ENCODE peak calls at places on chromosomes 4 and X, in nine cellular contexts. R, C, N, H, U, E, L, O and Y are unnamed samples. For H3K4me1, the result is how much of the 10 kb centered on the place peaks cover.

GRCh38 chr4:139734875-139735380 is 69.3 kb downstream of the MGST2 start:
- DNase-seq in U (peak), H (peak), N (peak), R (peak), C (peak), O (peak), L (peak), E (peak), Y (peak)

GRCh38 chr4:77854431-77855111 is 8.1 kb upstream of the MRPL1 start:
- DNase-seq in N (no peak), L (no peak), E (no peak), C (no peak), R (no peak), H (peak), O (no peak), U (peak), Y (peak)

GRCh38 chr4:83906561-83906960 is 370.7 kb downstream of the GPAT3 start:
- DNase-seq in O (no peak), R (no peak), E (no peak), C (no peak), N (no peak), H (no peak), U (no peak), L (no peak), Y (no peak)

GRCh38 chrX:110182865-110183264 is 135.0 kb downstream of the AMMECR1 start:
- DNase-seq in E (no peak), R (no peak), C (no peak), N (no peak), L (no peak), U (no peak), O (peak), H (no peak), Y (no peak)

GRCh38 chr4:74117024-74117534 is 18.1 kb upstream of the CXCL2 start:
- DNase-seq in R (peak), C (peak), O (peak), L (peak), H (no peak), E (peak), N (no peak), U (no peak), Y (peak)

GRCh38 chr4:116829187-116829586 is 256.2 kb downstream of the TRAM1L1 start:
- DNase-seq in E (no peak), N (peak), R (no peak), C (no peak), H (no peak), O (no peak), U (no peak), L (no peak), Y (no peak)

GRCh38 chr4:57607616-57608150 is 497.5 kb upstream of the IGFBP7 start:
- DNase-seq in H (no peak), E (no peak), N (no peak), O (no peak), C (no peak), R (no peak), U (no peak), L (no peak), Y (no peak)

GRCh38 chrX:69551421-69552009 is 47.4 kb downstream of the NALF2 start:
- DNase-seq in H (no peak), N (no peak), L (no peak), E (no peak), R (no peak), U (no peak), O (no peak), C (no peak), Y (no peak)

GRCh38 chrX:10833299-10834169 is 213.1 kb upstream of the MID1 start:
- DNase-seq in H (no peak), N (peak), U (no peak), O (peak), R (no peak), L (peak), E (no peak), C (peak), Y (peak)

GRCh38 chrX:154300815-154301214 is 5.2 kb downstream of the TKTL1 start:
- DNase-seq in N (no peak), L (no peak), O (no peak), H (no peak), E (no peak), U (no peak), C (peak), R (no peak), Y (no peak)

GRCh38 chr4:162116085-162116784 is 47.6 kb downstream of the FSTL5 start:
- DNase-seq in C (no peak), H (no peak), N (no peak), R (no peak), E (no peak), O (no peak), L (no peak), U (no peak), Y (no peak)

GRCh38 chr4:13657016-13657415 is 29.5 kb upstream of the BOD1L1 start:
- DNase-seq in L (no peak), N (no peak), E (no peak), U (no peak), H (no peak), R (no peak), C (no peak), O (no peak), Y (no peak)

GRCh38 chrX:78527263-78527662 is 131.9 kb downstream of the RTL3 start:
- DNase-seq in R (no peak), H (no peak), U (no peak), O (no peak), N (no peak), L (no peak), C (no peak), E (no peak), Y (no peak)

GRCh38 chr4:67713531-67714247 is 12.7 kb upstream of the UBA6 start:
- DNase-seq in N (no peak), E (no peak), H (no peak), R (no peak), O (peak), U (no peak), C (no peak), L (no peak), Y (no peak)
- H3K27ac ChIP-seq in N (no peak), E (no peak), H (peak), R (no peak), O (no peak), U (no peak), C (no peak), L (no peak), Y (no peak)

DNA sequence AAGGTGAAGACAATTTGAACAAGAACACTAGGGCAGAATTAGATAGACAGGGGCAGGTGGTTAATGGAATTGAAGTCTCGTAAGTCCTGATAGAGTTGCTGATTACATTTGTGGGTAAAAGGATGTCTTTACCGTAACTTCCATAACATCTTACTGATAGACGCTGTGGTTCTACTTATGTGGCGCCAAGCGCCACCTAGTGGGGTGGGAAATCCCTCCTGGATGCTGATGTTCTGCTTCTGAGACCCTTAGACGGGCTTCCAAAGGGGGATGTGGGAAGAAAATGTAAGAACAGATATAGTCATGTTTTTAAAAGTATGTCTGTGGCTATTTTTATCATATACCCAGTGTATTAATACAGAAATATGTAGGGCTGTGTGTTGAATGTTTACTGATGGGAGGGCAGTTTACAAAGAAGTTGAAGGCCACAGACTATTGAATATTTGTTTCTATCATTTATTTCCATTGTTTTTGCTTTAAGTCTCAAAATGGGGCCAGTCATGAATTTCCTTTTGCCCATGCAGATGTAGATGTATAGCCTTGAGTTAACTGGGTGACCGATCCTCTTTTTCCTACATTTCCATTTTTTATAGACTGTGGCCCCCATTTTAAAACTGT is 12.2 kb upstream of the TLR8 start:
- DNase-seq in E (peak), L (peak), O (peak), U (peak), H (peak), C (peak), N (no peak), R (no peak), Y (peak)
- H3K4me1 ChIP-seq in E (under half), L (under half), O (under half), U (under half), H (under half), C (under half), N (under half), R (under half), Y (under half)

DNA sequence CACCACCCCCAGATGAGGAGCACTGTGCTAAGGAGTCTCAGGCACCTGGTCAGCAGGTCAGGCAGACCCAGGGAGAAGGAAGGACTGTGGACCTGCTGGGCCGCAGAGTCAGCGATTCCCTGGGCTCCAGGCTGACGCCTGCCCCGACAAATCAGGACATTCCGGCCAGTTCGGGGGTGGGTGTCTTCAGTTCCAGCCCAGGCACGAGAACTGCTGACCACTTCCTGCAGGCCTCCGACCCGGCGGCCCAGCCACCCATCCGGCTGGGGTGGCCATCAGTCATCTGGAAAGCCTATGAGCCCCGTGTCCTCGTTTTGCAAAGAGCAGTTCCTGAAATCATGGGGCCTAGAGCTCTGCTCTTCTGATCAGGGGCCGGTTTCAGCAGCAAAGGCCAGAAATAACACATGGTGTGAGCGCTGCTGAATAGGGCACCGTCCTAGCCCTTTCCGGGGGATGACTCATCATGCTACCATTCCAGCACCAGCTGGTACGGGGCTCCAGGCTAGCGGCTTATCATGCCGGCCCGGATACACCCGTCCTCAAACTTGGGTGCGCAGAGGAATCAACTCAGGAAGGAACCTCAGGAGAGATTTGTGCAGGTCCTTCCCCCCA is 7.8 kb upstream of the SH3TC1 start:
- DNase-seq in H (no peak), C (peak), R (peak), N (peak), E (peak), L (peak), O (peak), U (no peak), Y (peak)
- H3K4me3 ChIP-seq in H (no peak), C (no peak), R (no peak), N (no peak), E (peak), L (no peak), O (no peak), U (no peak), Y (no peak)

DNA sequence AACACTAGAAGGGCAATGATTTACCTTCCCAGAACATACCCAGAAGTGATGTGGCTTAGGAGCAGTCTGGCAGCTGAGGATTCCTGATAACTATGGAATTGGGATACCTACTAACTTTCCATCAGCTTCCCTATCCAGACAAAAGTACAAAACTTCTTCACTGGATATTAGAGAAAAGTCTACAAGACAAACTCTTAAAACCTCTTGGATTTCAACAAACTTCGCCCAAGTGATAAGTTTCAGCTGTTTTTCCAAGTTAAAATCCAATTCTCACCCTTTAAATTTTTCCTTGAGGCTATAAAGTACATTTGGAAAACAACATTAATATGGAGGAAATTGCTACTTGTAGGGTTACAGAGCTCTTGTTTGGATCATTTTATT is 58.2 kb upstream of the SLIT2 start:
- DNase-seq in L (no peak), U (no peak), C (no peak), O (no peak), E (no peak), N (no peak), R (no peak), H (no peak), Y (no peak)
- H3K27ac ChIP-seq in L (no peak), U (no peak), C (peak), O (no peak), E (peak), N (peak), R (peak), H (no peak), Y (no peak)